ENCODE peak calls at places on chromosomes 7 and 10, in seven cellular contexts. F is mesothelial cell of epicardium, K is cerebellar cortex, B is Peyer's patch, R is foreskin keratinocyte, H is right atrium auricular region, T is NCI-H1048. W is an unnamed sample.

GRCh38 chr7:101058355-101058754 is 26.9 kb upstream of the TRIM56 start:
- DNase-seq in F (peak), K (peak), B (peak), R (no peak), H (no peak), T (no peak), W (peak)

GRCh38 chr7:117149692-117150091 is 173.2 kb downstream of the WNT2 start:
- DNase-seq in F (no peak), K (no peak), B (no peak), R (no peak), H (no peak), T (no peak), W (no peak)

GRCh38 chr7:35716038-35716803 is 21.3 kb upstream of the HERPUD2 start:
- DNase-seq in F (no peak), K (peak), B (no peak), R (no peak), H (no peak), T (no peak), W (no peak)

GRCh38 chr10:92696606-92697383 is 7.0 kb downstream of the HHEX start:
- DNase-seq in F (no peak), K (no peak), B (no peak), R (no peak), H (no peak), T (no peak), W (no peak)

GRCh38 chr10:72267819-72268404 is 5.8 kb upstream of the DDIT4 start:
- DNase-seq in F (no peak), K (peak), B (no peak), R (no peak), H (no peak), T (no peak), W (no peak)

GRCh38 chr10:124589491-124590006 is 127.9 kb downstream of the LHPP start:
- DNase-seq in F (no peak), K (no peak), B (no peak), R (no peak), H (no peak), T (no peak), W (no peak)

GRCh38 chr7:83964318-83964717 is 230.3 kb downstream of the SEMA3A start:
- DNase-seq in F (no peak), K (no peak), B (no peak), R (no peak), H (no peak), T (no peak), W (no peak)

GRCh38 chr7:70573202-70573810 is 558.6 kb upstream of the GALNT17 start:
- DNase-seq in F (no peak), K (no peak), B (no peak), R (no peak), H (no peak), T (no peak), W (no peak)

GRCh38 chr10:10007972-10008371 is 1009.7 kb upstream of the CELF2 start:
- DNase-seq in F (no peak), K (no peak), B (no peak), R (peak), H (no peak), T (no peak), W (no peak)

GRCh38 chr7:45052011-45052410 is 36.8 kb downstream of the NACAD start:
- DNase-seq in F (no peak), K (no peak), B (peak), R (no peak), H (no peak), T (no peak), W (no peak)

GRCh38 chr7:8185907-8186306 is 76.1 kb downstream of the ICA1 start:
- DNase-seq in F (no peak), K (no peak), B (no peak), R (no peak), H (no peak), T (no peak), W (no peak)

GRCh38 chr7:74294191-74294998 is 5.2 kb downstream of the CLIP2 start:
- DNase-seq in F (no peak), K (no peak), B (no peak), R (no peak), H (peak), T (no peak), W (no peak)

GRCh38 chr10:8336629-8337331 is 282.3 kb downstream of the GATA3 start:
- DNase-seq in F (no peak), K (no peak), B (no peak), R (no peak), H (no peak), T (no peak), W (no peak)

GRCh38 chr10:63054889-63055606 is 78.1 kb upstream of the NRBF2 start:
- DNase-seq in F (no peak), K (no peak), B (no peak), R (peak), H (no peak), T (no peak), W (no peak)

GRCh38 chr10:87658858-87659555 is 671 bp upstream of the PAPSS2 start:
- DNase-seq in F (peak), K (no peak), B (no peak), R (no peak), H (no peak), T (no peak), W (no peak)

GRCh38 chr7:34087892-34088891 is 182.9 kb downstream of the BMPER start:
- DNase-seq in F (no peak), K (no peak), B (no peak), R (peak), H (no peak), T (no peak), W (no peak)

GRCh38 chr10:113616244-113617074 is 47.4 kb downstream of the NRAP start:
- DNase-seq in F (no peak), K (peak), B (no peak), R (no peak), H (no peak), T (no peak), W (no peak)

GRCh38 chr10:125911145-125911544 is 14.8 kb downstream of the FANK1 start:
- DNase-seq in F (no peak), K (no peak), B (no peak), R (no peak), H (no peak), T (no peak), W (no peak)

GRCh38 chr10:63697956-63698814 is 177.0 kb downstream of the REEP3 start:
- DNase-seq in F (no peak), K (no peak), B (no peak), R (no peak), H (no peak), T (no peak), W (no peak)

GRCh38 chr7:24576171-24577052 is 3.2 kb downstream of the PALS2 start:
- DNase-seq in F (no peak), K (peak), B (peak), R (peak), H (no peak), T (no peak), W (no peak)

GRCh38 chr7:133157045-133157444 is 75.2 kb upstream of the CHCHD3 start:
- DNase-seq in F (no peak), K (no peak), B (no peak), R (no peak), H (no peak), T (no peak), W (no peak)

GRCh38 chr10:86439544-86439943 is 72.9 kb upstream of the GRID1 start:
- DNase-seq in F (no peak), K (peak), B (peak), R (peak), H (peak), T (no peak), W (no peak)

GRCh38 chr7:128940494-128941322 is 3.0 kb downstream of the IRF5 start:
- DNase-seq in F (no peak), K (no peak), B (peak), R (no peak), H (no peak), T (no peak), W (no peak)

GRCh38 chr7:139777304-139777890 is 401 bp downstream of the HIPK2 start:
- DNase-seq in F (peak), K (no peak), B (peak), R (no peak), H (no peak), T (no peak), W (peak)

GRCh38 chr7:36651404-36651803 is 72.9 kb downstream of the AOAH start:
- DNase-seq in F (no peak), K (no peak), B (peak), R (peak), H (no peak), T (no peak), W (no peak)

GRCh38 chr10:47020491-47020890 is 109.3 kb downstream of the PTPN20 start:
- DNase-seq in F (no peak), K (no peak), B (no peak), R (peak), H (peak), T (no peak), W (no peak)

GRCh38 chr7:116776610-116777289 is 85.6 kb upstream of the CAPZA2 start:
- DNase-seq in F (no peak), K (no peak), B (peak), R (peak), H (no peak), T (no peak), W (no peak)

GRCh38 chr10:99328579-99329237 is 448 bp upstream of the CNNM1 start:
- DNase-seq in F (no peak), K (peak), B (no peak), R (no peak), H (no peak), T (no peak), W (no peak)

GRCh38 chr7:154892459-154892858 is 110.5 kb downstream of the PAXIP1 start:
- DNase-seq in F (no peak), K (no peak), B (no peak), R (no peak), H (no peak), T (no peak), W (no peak)

GRCh38 chr10:45386657-45387056 is 12.6 kb downstream of the ALOX5 start:
- DNase-seq in F (no peak), K (no peak), B (no peak), R (no peak), H (no peak), T (no peak), W (no peak)

GRCh38 chr7:149427096-149427680 is 33.7 kb downstream of the ZNF777 start:
- DNase-seq in F (no peak), K (no peak), B (no peak), R (no peak), H (no peak), T (no peak), W (no peak)

GRCh38 chr10:28058746-28059145 is 59.9 kb upstream of the ODAD2 start:
- DNase-seq in F (no peak), K (no peak), B (no peak), R (no peak), H (no peak), T (no peak), W (no peak)

GRCh38 chr7:75806560-75807307 is 6.9 kb downstream of the CCL24 start:
- DNase-seq in F (no peak), K (no peak), B (no peak), R (no peak), H (no peak), T (no peak), W (no peak)

GRCh38 chr10:103859161-103860141 is 4.1 kb upstream of the SH3PXD2A start:
- DNase-seq in F (peak), K (peak), B (peak), R (peak), H (no peak), T (peak), W (peak)

GRCh38 chr10:75019360-75019759 is 92.1 kb upstream of the SAMD8 start:
- DNase-seq in F (no peak), K (peak), B (no peak), R (peak), H (no peak), T (no peak), W (no peak)

GRCh38 chr10:37124532-37124931 is 866 bp upstream of the ANKRD30A start:
- DNase-seq in F (no peak), K (no peak), B (no peak), R (no peak), H (no peak), T (no peak), W (no peak)

W was measured in activated effector memory CD4-positive, alpha-beta T cell treated with Interleukin-2 at 50 U/mL for 16 hours.